ENCODE peak calls at places on chromosomes 13 and 19, in ten cellular contexts. One of them, this sample, is unnamed.

GRCh38 chr19:7596191-7596937 is 701 bp downstream of the CAMSAP3 start:
- DNase-seq in ELR: no peak
- DNase-seq in dermis blood vessel endothelial cell: no peak
- DNase-seq in tibial nerve: no peak
- DNase-seq in activated CD8-positive, alpha-beta memory T cell treated with anti-CD3 and anti-CD28 coated beads for 24 hours: no peak
- DNase-seq in CD4-positive, alpha-beta T cell: no peak
- DNase-seq in body of pancreas: no peak
- DNase-seq in ascending aorta: no peak
- DNase-seq in naive thymus-derived CD8-positive, alpha-beta T cell: no peak
- DNase-seq in HFF-Myc: no peak
- DNase-seq in this sample: no peak

GRCh38 chr19:16626796-16627193 is 1.2 kb downstream of the MED26 start:
- DNase-seq in ELR: peak
- DNase-seq in dermis blood vessel endothelial cell: peak
- DNase-seq in tibial nerve: no peak
- DNase-seq in activated CD8-positive, alpha-beta memory T cell treated with anti-CD3 and anti-CD28 coated beads for 24 hours: no peak
- DNase-seq in CD4-positive, alpha-beta T cell: no peak
- DNase-seq in body of pancreas: no peak
- DNase-seq in ascending aorta: no peak
- DNase-seq in naive thymus-derived CD8-positive, alpha-beta T cell: no peak
- DNase-seq in HFF-Myc: no peak
- DNase-seq in this sample: no peak

GRCh38 chr13:80337011-80337688 is 3.8 kb downstream of the SPRY2 start:
- DNase-seq in ELR: peak
- DNase-seq in dermis blood vessel endothelial cell: no peak
- DNase-seq in tibial nerve: no peak
- DNase-seq in activated CD8-positive, alpha-beta memory T cell treated with anti-CD3 and anti-CD28 coated beads for 24 hours: no peak
- DNase-seq in CD4-positive, alpha-beta T cell: no peak
- DNase-seq in body of pancreas: no peak
- DNase-seq in ascending aorta: no peak
- DNase-seq in naive thymus-derived CD8-positive, alpha-beta T cell: no peak
- DNase-seq in HFF-Myc: no peak
- DNase-seq in this sample: no peak

GRCh38 chr19:38596057-38596981 is 21.4 kb downstream of the MAP4K1 start:
- DNase-seq in ELR: peak
- DNase-seq in dermis blood vessel endothelial cell: peak
- DNase-seq in tibial nerve: no peak
- DNase-seq in activated CD8-positive, alpha-beta memory T cell treated with anti-CD3 and anti-CD28 coated beads for 24 hours: peak
- DNase-seq in CD4-positive, alpha-beta T cell: no peak
- DNase-seq in body of pancreas: peak
- DNase-seq in ascending aorta: no peak
- DNase-seq in naive thymus-derived CD8-positive, alpha-beta T cell: no peak
- DNase-seq in HFF-Myc: peak
- DNase-seq in this sample: no peak

GRCh38 chr19:2266183-2266993 is 10.2 kb upstream of the JSRP1 start:
- DNase-seq in ELR: peak
- DNase-seq in dermis blood vessel endothelial cell: peak
- DNase-seq in tibial nerve: peak
- DNase-seq in activated CD8-positive, alpha-beta memory T cell treated with anti-CD3 and anti-CD28 coated beads for 24 hours: no peak
- DNase-seq in CD4-positive, alpha-beta T cell: no peak
- DNase-seq in body of pancreas: peak
- DNase-seq in ascending aorta: peak
- DNase-seq in naive thymus-derived CD8-positive, alpha-beta T cell: no peak
- DNase-seq in HFF-Myc: no peak
- DNase-seq in this sample: no peak

GRCh38 chr13:94710881-94711560 is 1.3 kb downstream of the SOX21 start:
- DNase-seq in ELR: no peak
- DNase-seq in dermis blood vessel endothelial cell: peak
- DNase-seq in tibial nerve: no peak
- DNase-seq in activated CD8-positive, alpha-beta memory T cell treated with anti-CD3 and anti-CD28 coated beads for 24 hours: peak
- DNase-seq in CD4-positive, alpha-beta T cell: no peak
- DNase-seq in body of pancreas: no peak
- DNase-seq in ascending aorta: no peak
- DNase-seq in naive thymus-derived CD8-positive, alpha-beta T cell: no peak
- DNase-seq in HFF-Myc: no peak
- DNase-seq in this sample: no peak

GRCh38 chr13:78787189-78787588 is 128.2 kb upstream of the OBI1 start:
- DNase-seq in ELR: no peak
- DNase-seq in dermis blood vessel endothelial cell: no peak
- DNase-seq in tibial nerve: no peak
- DNase-seq in activated CD8-positive, alpha-beta memory T cell treated with anti-CD3 and anti-CD28 coated beads for 24 hours: no peak
- DNase-seq in CD4-positive, alpha-beta T cell: no peak
- DNase-seq in body of pancreas: no peak
- DNase-seq in ascending aorta: no peak
- DNase-seq in naive thymus-derived CD8-positive, alpha-beta T cell: no peak
- DNase-seq in HFF-Myc: no peak
- DNase-seq in this sample: no peak

GRCh38 chr13:108425056-108425455 is 155.5 kb downstream of the TNFSF13B start:
- DNase-seq in ELR: peak
- DNase-seq in dermis blood vessel endothelial cell: no peak
- DNase-seq in tibial nerve: no peak
- DNase-seq in activated CD8-positive, alpha-beta memory T cell treated with anti-CD3 and anti-CD28 coated beads for 24 hours: no peak
- DNase-seq in CD4-positive, alpha-beta T cell: no peak
- DNase-seq in body of pancreas: no peak
- DNase-seq in ascending aorta: no peak
- DNase-seq in naive thymus-derived CD8-positive, alpha-beta T cell: no peak
- DNase-seq in HFF-Myc: no peak
- DNase-seq in this sample: no peak

GRCh38 chr13:38566526-38566925 is 120.4 kb upstream of the FREM2 start:
- DNase-seq in ELR: no peak
- DNase-seq in dermis blood vessel endothelial cell: no peak
- DNase-seq in tibial nerve: no peak
- DNase-seq in activated CD8-positive, alpha-beta memory T cell treated with anti-CD3 and anti-CD28 coated beads for 24 hours: no peak
- DNase-seq in CD4-positive, alpha-beta T cell: no peak
- DNase-seq in body of pancreas: no peak
- DNase-seq in ascending aorta: no peak
- DNase-seq in naive thymus-derived CD8-positive, alpha-beta T cell: no peak
- DNase-seq in HFF-Myc: peak
- DNase-seq in this sample: no peak

GRCh38 chr13:30196025-30196424 is 111.3 kb downstream of the KATNAL1 start:
- DNase-seq in ELR: peak
- DNase-seq in dermis blood vessel endothelial cell: peak
- DNase-seq in tibial nerve: no peak
- DNase-seq in activated CD8-positive, alpha-beta memory T cell treated with anti-CD3 and anti-CD28 coated beads for 24 hours: no peak
- DNase-seq in CD4-positive, alpha-beta T cell: no peak
- DNase-seq in body of pancreas: peak
- DNase-seq in ascending aorta: no peak
- DNase-seq in naive thymus-derived CD8-positive, alpha-beta T cell: no peak
- DNase-seq in HFF-Myc: no peak
- DNase-seq in this sample: no peak

GRCh38 chr19:17988161-17988560 is 19.8 kb upstream of the ARRDC2 start:
- DNase-seq in ELR: no peak
- DNase-seq in dermis blood vessel endothelial cell: no peak
- DNase-seq in tibial nerve: no peak
- DNase-seq in activated CD8-positive, alpha-beta memory T cell treated with anti-CD3 and anti-CD28 coated beads for 24 hours: no peak
- DNase-seq in CD4-positive, alpha-beta T cell: no peak
- DNase-seq in body of pancreas: no peak
- DNase-seq in ascending aorta: no peak
- DNase-seq in naive thymus-derived CD8-positive, alpha-beta T cell: no peak
- DNase-seq in HFF-Myc: no peak
- DNase-seq in this sample: no peak

GRCh38 chr13:47085346-47085745 is 188.5 kb upstream of the HTR2A start:
- DNase-seq in ELR: peak
- DNase-seq in dermis blood vessel endothelial cell: no peak
- DNase-seq in tibial nerve: no peak
- DNase-seq in activated CD8-positive, alpha-beta memory T cell treated with anti-CD3 and anti-CD28 coated beads for 24 hours: no peak
- DNase-seq in CD4-positive, alpha-beta T cell: no peak
- DNase-seq in body of pancreas: no peak
- DNase-seq in ascending aorta: no peak
- DNase-seq in naive thymus-derived CD8-positive, alpha-beta T cell: no peak
- DNase-seq in HFF-Myc: no peak
- DNase-seq in this sample: no peak

GRCh38 chr19:30564551-30565011 is 192.4 kb downstream of the ZNF536 start:
- DNase-seq in ELR: no peak
- DNase-seq in dermis blood vessel endothelial cell: no peak
- DNase-seq in tibial nerve: no peak
- DNase-seq in activated CD8-positive, alpha-beta memory T cell treated with anti-CD3 and anti-CD28 coated beads for 24 hours: no peak
- DNase-seq in CD4-positive, alpha-beta T cell: no peak
- DNase-seq in body of pancreas: no peak
- DNase-seq in ascending aorta: no peak
- DNase-seq in naive thymus-derived CD8-positive, alpha-beta T cell: no peak
- DNase-seq in HFF-Myc: no peak
- DNase-seq in this sample: no peak

GRCh38 chr13:110448230-110448629 is 113.3 kb downstream of the RAB20 start:
- DNase-seq in ELR: peak
- DNase-seq in dermis blood vessel endothelial cell: no peak
- DNase-seq in tibial nerve: no peak
- DNase-seq in activated CD8-positive, alpha-beta memory T cell treated with anti-CD3 and anti-CD28 coated beads for 24 hours: no peak
- DNase-seq in CD4-positive, alpha-beta T cell: no peak
- DNase-seq in body of pancreas: no peak
- DNase-seq in ascending aorta: peak
- DNase-seq in naive thymus-derived CD8-positive, alpha-beta T cell: no peak
- DNase-seq in HFF-Myc: no peak
- DNase-seq in this sample: no peak

GRCh38 chr19:50427997-50428425 is 4.7 kb upstream of the MYBPC2 start:
- DNase-seq in ELR: peak
- DNase-seq in dermis blood vessel endothelial cell: peak
- DNase-seq in tibial nerve: peak
- DNase-seq in activated CD8-positive, alpha-beta memory T cell treated with anti-CD3 and anti-CD28 coated beads for 24 hours: no peak
- DNase-seq in CD4-positive, alpha-beta T cell: no peak
- DNase-seq in body of pancreas: peak
- DNase-seq in ascending aorta: peak
- DNase-seq in naive thymus-derived CD8-positive, alpha-beta T cell: peak
- DNase-seq in HFF-Myc: peak
- DNase-seq in this sample: no peak

GRCh38 chr19:31332096-31332495 is 17.1 kb downstream of the TSHZ3 start:
- DNase-seq in ELR: peak
- DNase-seq in dermis blood vessel endothelial cell: no peak
- DNase-seq in tibial nerve: no peak
- DNase-seq in activated CD8-positive, alpha-beta memory T cell treated with anti-CD3 and anti-CD28 coated beads for 24 hours: no peak
- DNase-seq in CD4-positive, alpha-beta T cell: no peak
- DNase-seq in body of pancreas: no peak
- DNase-seq in ascending aorta: no peak
- DNase-seq in naive thymus-derived CD8-positive, alpha-beta T cell: no peak
- DNase-seq in HFF-Myc: no peak
- DNase-seq in this sample: no peak

GRCh38 chr13:39612023-39612637 is 9.1 kb upstream of the LHFPL6 start:
- DNase-seq in ELR: peak
- DNase-seq in dermis blood vessel endothelial cell: peak
- DNase-seq in tibial nerve: peak
- DNase-seq in activated CD8-positive, alpha-beta memory T cell treated with anti-CD3 and anti-CD28 coated beads for 24 hours: peak
- DNase-seq in CD4-positive, alpha-beta T cell: peak
- DNase-seq in body of pancreas: peak
- DNase-seq in ascending aorta: peak
- DNase-seq in naive thymus-derived CD8-positive, alpha-beta T cell: peak
- DNase-seq in HFF-Myc: peak
- DNase-seq in this sample: no peak

GRCh38 chr13:66069570-66069969 is 1160.6 kb downstream of the PCDH9 start:
- DNase-seq in ELR: peak
- DNase-seq in dermis blood vessel endothelial cell: no peak
- DNase-seq in tibial nerve: no peak
- DNase-seq in activated CD8-positive, alpha-beta memory T cell treated with anti-CD3 and anti-CD28 coated beads for 24 hours: no peak
- DNase-seq in CD4-positive, alpha-beta T cell: no peak
- DNase-seq in body of pancreas: no peak
- DNase-seq in ascending aorta: no peak
- DNase-seq in naive thymus-derived CD8-positive, alpha-beta T cell: no peak
- DNase-seq in HFF-Myc: no peak
- DNase-seq in this sample: no peak

GRCh38 chr19:5035817-5036732 is 67.2 kb downstream of the KDM4B start:
- DNase-seq in ELR: no peak
- DNase-seq in dermis blood vessel endothelial cell: no peak
- DNase-seq in tibial nerve: no peak
- DNase-seq in activated CD8-positive, alpha-beta memory T cell treated with anti-CD3 and anti-CD28 coated beads for 24 hours: no peak
- DNase-seq in CD4-positive, alpha-beta T cell: no peak
- DNase-seq in body of pancreas: no peak
- DNase-seq in ascending aorta: no peak
- DNase-seq in naive thymus-derived CD8-positive, alpha-beta T cell: no peak
- DNase-seq in HFF-Myc: no peak
- DNase-seq in this sample: peak

GRCh38 chr19:918481-919156 is 1.5 kb downstream of the KISS1R start:
- DNase-seq in ELR: no peak
- DNase-seq in dermis blood vessel endothelial cell: no peak
- DNase-seq in tibial nerve: no peak
- DNase-seq in activated CD8-positive, alpha-beta memory T cell treated with anti-CD3 and anti-CD28 coated beads for 24 hours: no peak
- DNase-seq in CD4-positive, alpha-beta T cell: no peak
- DNase-seq in body of pancreas: no peak
- DNase-seq in ascending aorta: no peak
- DNase-seq in naive thymus-derived CD8-positive, alpha-beta T cell: peak
- DNase-seq in HFF-Myc: no peak
- DNase-seq in this sample: no peak

GRCh38 chr19:16886305-16886880 is 2.4 kb upstream of the F2RL3 start:
- DNase-seq in ELR: peak
- DNase-seq in dermis blood vessel endothelial cell: peak
- DNase-seq in tibial nerve: no peak
- DNase-seq in activated CD8-positive, alpha-beta memory T cell treated with anti-CD3 and anti-CD28 coated beads for 24 hours: no peak
- DNase-seq in CD4-positive, alpha-beta T cell: no peak
- DNase-seq in body of pancreas: peak
- DNase-seq in ascending aorta: no peak
- DNase-seq in naive thymus-derived CD8-positive, alpha-beta T cell: no peak
- DNase-seq in HFF-Myc: no peak
- DNase-seq in this sample: no peak

This sample was measured in DMS 273 treated with DMSO at 0.1 percent for 48 hours.